ENCODE peak calls at places on chromosomes 11 and 22, in ten cellular contexts. J, G, H, D, V, P, M, Z, F and B are unnamed samples.

GRCh38 chr11:119373059-119373875 is 8.2 kb downstream of the USP2 start:
- DNase-seq in D (no peak), F (no peak), P (no peak), J (no peak), G (no peak), V (no peak), M (no peak), H (no peak), Z (no peak), B (no peak)

GRCh38 chr11:34757026-34757451 is 136.1 kb downstream of the EHF start:
- DNase-seq in V (no peak), H (peak; percentile 9), P (no peak), Z (no peak), F (no peak), M (no peak), G (no peak), D (no peak), J (no peak), B (no peak)

GRCh38 chr11:125887373-125888324 is at the start of gene HYLS1:
- DNase-seq in V (peak; percentile 99), G (peak; percentile 95), D (peak; percentile 98), F (peak; percentile 98), H (peak; percentile 95), J (peak; percentile 97), P (peak; percentile 95), M (peak; percentile 97), Z (peak; percentile 97), B (peak; percentile 99)

GRCh38 chr11:16587670-16588069 is 150.8 kb upstream of the C11orf58 start:
- DNase-seq in Z (no peak), D (no peak), M (no peak), P (no peak), H (no peak), G (no peak), J (no peak), V (no peak), F (no peak), B (no peak)

GRCh38 chr22:40009953-40010751 is 15.4 kb downstream of the FAM83F start:
- DNase-seq in Z (no peak), V (no peak), J (no peak), M (no peak), F (no peak), P (no peak), G (no peak), H (no peak), D (peak; percentile 25), B (peak; percentile 31)

GRCh38 chr11:96103102-96103501 is 179.2 kb upstream of the MTMR2 start:
- DNase-seq in V (no peak), J (no peak), H (peak; percentile 24), F (no peak), D (no peak), M (no peak), Z (no peak), P (no peak), G (no peak), B (no peak)

GRCh38 chr11:76808996-76809395 is 25.8 kb downstream of the TSKU start:
- DNase-seq in D (no peak), P (no peak), V (no peak), M (no peak), F (peak; percentile 41), H (no peak), Z (no peak), J (no peak), G (no peak), B (no peak)

GRCh38 chr11:69876013-69876412 is 56.8 kb upstream of the FGF3 start:
- DNase-seq in H (no peak), M (no peak), F (peak; percentile 9), Z (no peak), P (no peak), G (no peak), J (no peak), D (no peak), V (no peak), B (no peak)